ENCODE peak calls at places on chromosomes 11 and 22, in nine cellular contexts. G is fibroblast of mammary gland, S is neural progenitor cell, W is A549, K is IMR-90, D is prostate gland, H is mucosa of descending colon, X is keratinocyte, N is gastrocnemius medialis. J is an unnamed sample.

GRCh38 chr11:100964400-100964799 is 165.2 kb downstream of the PGR start:
- DNase-seq in G (peak; percentile 24), S (no peak), W (no peak), K (peak; percentile 79), D (no peak), H (no peak), X (no peak), N (no peak), J (no peak)

GRCh38 chr11:44629732-44630345 is 64.4 kb downstream of the CD82 start:
- DNase-seq in G (no peak), S (no peak), W (no peak), K (no peak), D (no peak), H (no peak), X (no peak), N (no peak), J (no peak)

GRCh38 chr11:74443071-74443864 is 24.1 kb downstream of the KCNE3 start:
- DNase-seq in G (no peak), S (peak; percentile 45), W (peak; percentile 74), K (peak; percentile 11), D (peak; percentile 85), H (peak; percentile 46), X (no peak), N (peak; percentile 51), J (no peak)

GRCh38 chr11:122785156-122785605 is 53.1 kb upstream of the CRTAM start:
- DNase-seq in G (peak; percentile 40), S (no peak), W (no peak), K (no peak), D (no peak), H (no peak), X (no peak), N (peak; percentile 25), J (no peak)

GRCh38 chr11:66593303-66593635 is 284 bp downstream of the CCS start:
- DNase-seq in G (no peak), S (no peak), W (no peak), K (no peak), D (no peak), H (no peak), X (no peak), N (no peak), J (no peak)

GRCh38 chr22:49663823-49664222 is 163.8 kb downstream of the BRD1 start:
- DNase-seq in G (no peak), S (no peak), W (no peak), K (no peak), D (no peak), H (no peak), X (no peak), N (no peak), J (no peak)

GRCh38 chr22:49702068-49702397 is 125.6 kb downstream of the BRD1 start:
- DNase-seq in G (no peak), S (no peak), W (no peak), K (no peak), D (no peak), H (no peak), X (no peak), N (no peak), J (no peak)

GRCh38 chr11:2218234-2218633 is 46.6 kb upstream of the TH start:
- DNase-seq in G (no peak), S (no peak), W (no peak), K (no peak), D (no peak), H (no peak), X (no peak), N (no peak), J (no peak)

GRCh38 chr22:25402501-25403283 is 161.8 kb upstream of the GRK3 start:
- DNase-seq in G (peak; percentile 34), S (no peak), W (no peak), K (peak; percentile 59), D (peak; percentile 41), H (peak; percentile 52), X (no peak), N (no peak), J (peak; percentile 73)
- H3K4me3 ChIP-seq in G (peak overlapping the region; percentile 3), S (no peak overlapping the region), W (peak overlapping the region; percentile 98), K (peak overlapping the region; percentile 1), D (no peak overlapping the region), H (no peak overlapping the region), X (peak overlapping the region; percentile 74), N (peak overlapping the region; percentile 1), J (peak overlapping the region; percentile 60)

GRCh38 chr11:77411238-77411637 is 62.7 kb downstream of the PAK1 start:
- DNase-seq in G (peak; percentile 20), S (peak; percentile 32), W (peak; percentile 11), K (peak; percentile 30), D (no peak), H (peak; percentile 59), X (no peak), N (peak; percentile 22), J (no peak)

GRCh38 chr11:77412814-77413213 is 61.1 kb downstream of the PAK1 start:
- DNase-seq in G (no peak), S (no peak), W (no peak), K (no peak), D (no peak), H (no peak), X (no peak), N (no peak), J (no peak)

GRCh38 chr11:77416357-77416756 is 57.5 kb downstream of the PAK1 start:
- DNase-seq in G (no peak), S (no peak), W (no peak), K (no peak), D (no peak), H (no peak), X (no peak), N (no peak), J (peak; percentile 51)

GRCh38 chr11:77411717-77412441 is 62.0 kb downstream of the PAK1 start:
- DNase-seq in G (peak; percentile 80), S (peak; percentile 94), W (peak; percentile 83), K (peak; percentile 82), D (peak; percentile 81), H (peak; percentile 94), X (peak; percentile 32), N (peak; percentile 79), J (peak; percentile 96)

DNA sequence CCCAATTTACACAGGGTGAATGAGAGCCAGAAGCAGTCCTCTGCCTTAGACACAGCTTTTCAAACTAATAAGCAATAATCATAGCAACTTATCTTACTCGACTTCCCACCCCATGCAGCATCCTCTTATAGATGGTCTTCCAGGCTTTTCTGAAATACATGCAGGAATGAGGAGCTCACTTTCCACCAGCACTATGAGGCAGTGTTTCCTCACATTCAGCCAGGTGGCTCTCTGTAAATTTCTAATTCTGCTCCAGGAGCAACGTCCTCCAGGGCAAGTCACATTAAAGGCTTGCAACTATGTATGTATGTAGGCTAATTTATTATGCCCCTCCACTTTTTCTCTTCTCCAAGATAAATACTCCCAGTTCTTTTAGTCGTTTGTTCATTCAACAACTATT is 60.0 kb downstream of the PAK1 start:
- DNase-seq in G (no peak), S (no peak), W (no peak), K (no peak), D (no peak), H (no peak), X (no peak), N (no peak), J (no peak)
- TF ChIP-seq CTCF in G (no peak), S (no peak), W (no peak), K (no peak), D (no peak), H (no peak), X (peak; percentile 16), N (no peak), J (no peak)

DNA sequence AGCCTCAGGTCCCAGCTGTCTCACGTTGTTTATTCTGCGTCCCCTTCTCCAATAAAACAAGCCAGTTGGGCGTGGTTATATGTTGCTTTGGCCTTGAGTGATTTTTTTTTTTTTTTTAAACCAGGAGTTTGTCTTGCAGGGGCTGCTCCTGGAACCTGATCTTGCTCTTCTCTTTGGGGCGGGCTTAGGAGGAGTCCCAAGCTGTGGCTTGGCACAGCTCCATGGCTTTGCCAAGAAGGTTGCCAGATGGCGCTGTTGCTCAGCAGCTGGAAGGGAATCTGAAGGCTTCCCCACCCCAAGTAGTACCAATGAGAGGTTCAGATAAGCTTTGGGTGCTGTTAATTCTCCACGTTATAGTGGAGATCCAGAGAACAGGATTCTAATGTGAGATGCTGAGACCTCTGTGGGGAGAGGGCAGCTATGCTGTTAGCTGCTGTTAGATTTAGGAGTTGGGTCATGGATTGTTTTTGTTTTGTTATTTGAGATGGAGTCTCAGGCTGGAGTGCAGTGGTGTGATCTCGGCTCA is 2.0 kb upstream of the FERMT3 start:
- DNase-seq in G (peak; percentile 98), S (peak; percentile 85), W (peak; percentile 89), K (peak; percentile 96), D (peak; percentile 94), H (peak; percentile 93), X (peak; percentile 75), N (peak; percentile 88), J (peak; percentile 99)
- H3K4me3 ChIP-seq in G (no peak overlapping the region), S (no peak overlapping the region), W (no peak overlapping the region), K (no peak overlapping the region), D (no peak overlapping the region), H (no peak overlapping the region), X (no peak overlapping the region), N (no peak overlapping the region), J (no peak overlapping the region)

GRCh38 chr22:17268501-17269223 is 49.4 kb upstream of the ADA2 start:
- DNase-seq in G (no peak), S (peak; percentile 56), W (no peak), K (no peak), D (no peak), H (no peak), X (no peak), N (no peak), J (no peak)
- TF ChIP-seq CTCF in G (peak; percentile 2), S (peak; percentile 60), W (no peak), K (no peak), D (no peak), H (no peak), X (peak; percentile 28), N (peak; percentile 25), J (no peak)

DNA sequence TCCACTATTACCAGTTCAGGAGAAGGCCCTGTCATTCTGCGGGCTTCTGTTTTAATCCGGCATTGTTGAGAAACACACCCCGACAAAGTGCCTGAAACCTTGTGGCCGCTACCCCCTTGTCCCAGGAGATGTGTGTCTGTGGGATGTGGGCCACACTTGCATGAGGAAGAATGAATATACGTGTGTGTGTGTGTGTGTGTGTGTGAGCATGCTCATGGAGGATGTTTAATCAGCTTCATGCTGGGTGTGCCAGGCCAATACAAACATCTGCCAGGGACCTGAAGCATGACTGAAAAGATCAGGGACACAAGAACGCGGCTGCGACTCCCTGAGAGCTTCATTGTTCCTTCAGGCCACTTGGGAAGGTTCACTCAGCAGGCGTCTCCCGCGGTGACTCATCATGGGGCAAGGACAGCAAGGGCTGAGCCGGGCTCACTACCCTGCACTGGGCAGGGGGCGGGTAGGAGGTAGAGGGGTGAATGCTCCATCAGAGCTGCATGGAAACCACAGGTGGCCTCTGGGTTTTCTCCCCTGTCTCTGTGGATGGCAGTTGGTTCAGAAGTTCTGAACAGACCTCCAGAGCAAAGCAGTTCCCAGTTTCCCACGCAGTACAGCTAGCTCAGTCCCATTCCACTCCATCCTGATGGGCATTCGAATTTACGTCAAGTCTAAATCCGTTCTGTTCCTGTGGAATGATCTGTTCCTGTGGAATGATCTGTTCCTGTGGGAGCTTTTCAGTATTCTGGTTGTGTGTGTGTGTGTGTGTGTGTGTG is 7.0 kb upstream of the MALAT1 start:
- DNase-seq in G (peak; percentile 99), S (peak; percentile 86), W (peak; percentile 96), K (peak; percentile 98), D (peak; percentile 94), H (peak; percentile 87), X (no peak), N (peak; percentile 94), J (peak; percentile 93)
- H3K4me3 ChIP-seq in G (no peak overlapping the region), S (no peak overlapping the region), W (peak overlapping the region; percentile 8), K (no peak overlapping the region), D (no peak overlapping the region), H (no peak overlapping the region), X (peak overlapping the region; percentile 9), N (no peak overlapping the region), J (no peak overlapping the region)